ENCODE peak calls at places on chromosome 6, in ten cellular contexts. Z is HCT116; I is stimulated activated CD4-positive, alpha-beta T cell treated with anti-CD3 and anti-CD28 coated beads, Interleukin-15, amount 100 ng/mL, for 1 hour; R is glutamatergic neuron; C is effector CD8-positive, alpha-beta T cell; S is H1; Q is tibial artery; J is effector CD4-positive, alpha-beta T cell; X is effector memory CD4-positive, alpha-beta T cell; D is GM12891. W is an unnamed sample.

GRCh38 chr6:29561091-29561490 is 1.6 kb upstream of the UBD start:
- DNase-seq in Z (no peak), I (no peak), R (no peak), C (no peak), S (no peak), Q (no peak), J (no peak), X (no peak), D (no peak), W (no peak)

GRCh38 chr6:7262037-7262461 is 51.0 kb downstream of the SSR1 start:
- DNase-seq in Z (no peak), I (no peak), R (peak; percentile 93), C (no peak), S (no peak), Q (peak; percentile 63), J (no peak), X (no peak), D (no peak), W (no peak)

GRCh38 chr6:63862486-63863198 is 227.0 kb downstream of the PHF3 start:
- DNase-seq in Z (no peak), I (no peak), R (no peak), C (no peak), S (no peak), Q (no peak), J (no peak), X (no peak), D (no peak), W (no peak)

GRCh38 chr6:9621276-9621675 is 793.6 kb downstream of the TFAP2A start:
- DNase-seq in Z (no peak), I (no peak), R (no peak), C (no peak), S (no peak), Q (no peak), J (no peak), X (no peak), D (no peak), W (no peak)

GRCh38 chr6:38055210-38055609 is 235.7 kb downstream of the ZFAND3 start:
- DNase-seq in Z (no peak), I (no peak), R (no peak), C (no peak), S (no peak), Q (no peak), J (no peak), X (no peak), D (no peak), W (no peak)

GRCh38 chr6:3750324-3751018 is 1.0 kb downstream of the PXDC1 start:
- DNase-seq in Z (no peak), I (no peak), R (peak; percentile 57), C (no peak), S (no peak), Q (peak; percentile 97), J (no peak), X (no peak), D (no peak), W (peak; percentile 21)

GRCh38 chr6:125858427-125859320 is 67.9 kb downstream of the NCOA7 start:
- DNase-seq in Z (peak; percentile 42), I (no peak), R (peak; percentile 58), C (no peak), S (peak; percentile 69), Q (no peak), J (peak; percentile 3), X (no peak), D (peak; percentile 10), W (peak; percentile 9)

GRCh38 chr6:55918639-55919038 is 43.2 kb upstream of the BMP5 start:
- DNase-seq in Z (no peak), I (no peak), R (no peak), C (no peak), S (no peak), Q (no peak), J (no peak), X (no peak), D (no peak), W (no peak)

GRCh38 chr6:1082040-1082935 is 229.6 kb upstream of the FOXQ1 start:
- DNase-seq in Z (no peak), I (no peak), R (no peak), C (no peak), S (no peak), Q (no peak), J (no peak), X (no peak), D (no peak), W (no peak)

GRCh38 chr6:39884696-39885095 is 49.6 kb downstream of the MOCS1 start:
- DNase-seq in Z (no peak), I (no peak), R (no peak), C (no peak), S (no peak), Q (no peak), J (no peak), X (no peak), D (no peak), W (no peak)

GRCh38 chr6:112029045-112029822 is 24.7 kb upstream of the CCN6 start:
- DNase-seq in Z (peak; percentile 68), I (peak; percentile 50), R (peak; percentile 90), C (peak; percentile 22), S (peak; percentile 47), Q (no peak), J (peak; percentile 48), X (peak; percentile 25), D (no peak), W (peak; percentile 45)

GRCh38 chr6:34484899-34485298 is 19.0 kb downstream of the PACSIN1 start:
- DNase-seq in Z (peak; percentile 28), I (peak; percentile 44), R (no peak), C (no peak), S (no peak), Q (no peak), J (peak; percentile 43), X (peak; percentile 42), D (peak; percentile 50), W (peak; percentile 6)

GRCh38 chr6:43950206-43950605 is 177.0 kb downstream of the MRPL14 start:
- DNase-seq in Z (no peak), I (no peak), R (no peak), C (no peak), S (no peak), Q (peak; percentile 48), J (no peak), X (no peak), D (no peak), W (no peak)